ENCODE peak calls at places on chromosomes 12 and 14, in ten cellular contexts. One of them, this sample, is unnamed.
A peak's percentile ranks its signal among the peaks of the same experiment; 100 is the strongest.

GRCh38 chr14:95484296-95484695 is 32.2 kb downstream of the SYNE3 start:
- DNase-seq in lower leg skin: no peak
- DNase-seq in nephron progenitor cell: no peak
- DNase-seq in hepatocyte: no peak
- DNase-seq in AG09309: no peak
- DNase-seq in Panc1: no peak
- DNase-seq in WTC11: no peak
- DNase-seq in type B pancreatic cell: no peak
- DNase-seq in foreskin fibroblast: no peak
- DNase-seq in lower lobe of right lung: no peak
- DNase-seq in this sample: no peak

GRCh38 chr12:112022241-112023016 is 9.2 kb downstream of the ERP29 start:
- DNase-seq in lower lobe of right lung: no peak
- DNase-seq in AG09309: no peak
- DNase-seq in Panc1: no peak
- DNase-seq in WTC11: no peak
- DNase-seq in hepatocyte: no peak
- DNase-seq in lower leg skin: no peak
- DNase-seq in type B pancreatic cell: no peak
- DNase-seq in nephron progenitor cell: no peak
- DNase-seq in foreskin fibroblast: no peak
- DNase-seq in this sample: no peak

GRCh38 chr12:121718653-121719239 is 6.2 kb downstream of the TMEM120B start:
- DNase-seq in foreskin fibroblast: no peak
- DNase-seq in WTC11: no peak
- DNase-seq in type B pancreatic cell: no peak
- DNase-seq in lower leg skin: no peak
- DNase-seq in hepatocyte: no peak
- DNase-seq in lower lobe of right lung: no peak
- DNase-seq in Panc1: no peak
- DNase-seq in AG09309: no peak
- DNase-seq in nephron progenitor cell: no peak
- DNase-seq in this sample: peak; percentile 24

GRCh38 chr14:91685600-91685999 is 46.3 kb downstream of the CATSPERB start:
- DNase-seq in WTC11: no peak
- DNase-seq in type B pancreatic cell: no peak
- DNase-seq in AG09309: no peak
- DNase-seq in Panc1: no peak
- DNase-seq in hepatocyte: no peak
- DNase-seq in nephron progenitor cell: no peak
- DNase-seq in foreskin fibroblast: no peak
- DNase-seq in lower leg skin: no peak
- DNase-seq in lower lobe of right lung: no peak
- DNase-seq in this sample: no peak

GRCh38 chr14:75793806-75794205 is 132.8 kb downstream of the TTLL5 start:
- DNase-seq in hepatocyte: peak; percentile 20
- DNase-seq in type B pancreatic cell: no peak
- DNase-seq in WTC11: no peak
- DNase-seq in lower lobe of right lung: no peak
- DNase-seq in foreskin fibroblast: no peak
- DNase-seq in AG09309: peak; percentile 10
- DNase-seq in nephron progenitor cell: no peak
- DNase-seq in lower leg skin: no peak
- DNase-seq in Panc1: no peak
- DNase-seq in this sample: no peak

GRCh38 chr12:115213538-115213961 is 529.6 kb upstream of the TBX3 start:
- DNase-seq in lower lobe of right lung: no peak
- DNase-seq in type B pancreatic cell: no peak
- DNase-seq in lower leg skin: no peak
- DNase-seq in Panc1: no peak
- DNase-seq in foreskin fibroblast: no peak
- DNase-seq in WTC11: peak; percentile 18
- DNase-seq in AG09309: no peak
- DNase-seq in hepatocyte: no peak
- DNase-seq in nephron progenitor cell: peak; percentile 20
- DNase-seq in this sample: no peak

GRCh38 chr12:47636908-47637780 is 68.7 kb downstream of the RPAP3 start:
- DNase-seq in hepatocyte: peak; percentile 13
- DNase-seq in lower leg skin: no peak
- DNase-seq in nephron progenitor cell: peak; percentile 14
- DNase-seq in Panc1: no peak
- DNase-seq in WTC11: peak; percentile 85
- DNase-seq in AG09309: no peak
- DNase-seq in lower lobe of right lung: peak; percentile 79
- DNase-seq in foreskin fibroblast: no peak
- DNase-seq in type B pancreatic cell: no peak
- DNase-seq in this sample: peak; percentile 76

GRCh38 chr12:12776261-12776660 is 9.2 kb upstream of the APOLD1 start:
- DNase-seq in lower lobe of right lung: no peak
- DNase-seq in lower leg skin: no peak
- DNase-seq in hepatocyte: peak; percentile 62
- DNase-seq in WTC11: no peak
- DNase-seq in type B pancreatic cell: no peak
- DNase-seq in nephron progenitor cell: no peak
- DNase-seq in AG09309: no peak
- DNase-seq in Panc1: no peak
- DNase-seq in foreskin fibroblast: no peak
- DNase-seq in this sample: no peak

GRCh38 chr14:75549169-75549568 is 26.9 kb downstream of the BATF start:
- DNase-seq in type B pancreatic cell: no peak
- DNase-seq in nephron progenitor cell: no peak
- DNase-seq in foreskin fibroblast: no peak
- DNase-seq in WTC11: no peak
- DNase-seq in lower lobe of right lung: no peak
- DNase-seq in hepatocyte: no peak
- DNase-seq in AG09309: no peak
- DNase-seq in lower leg skin: no peak
- DNase-seq in Panc1: no peak
- DNase-seq in this sample: no peak

GRCh38 chr14:101821528-101821927 is 60.0 kb downstream of the PPP2R5C start:
- DNase-seq in nephron progenitor cell: no peak
- DNase-seq in type B pancreatic cell: no peak
- DNase-seq in WTC11: no peak
- DNase-seq in lower leg skin: no peak
- DNase-seq in Panc1: no peak
- DNase-seq in foreskin fibroblast: no peak
- DNase-seq in AG09309: no peak
- DNase-seq in hepatocyte: no peak
- DNase-seq in lower lobe of right lung: no peak
- DNase-seq in this sample: no peak

GRCh38 chr12:9951026-9951652 is 19.0 kb upstream of the CLEC2A start:
- DNase-seq in nephron progenitor cell: no peak
- DNase-seq in lower lobe of right lung: no peak
- DNase-seq in Panc1: no peak
- DNase-seq in AG09309: no peak
- DNase-seq in hepatocyte: no peak
- DNase-seq in WTC11: no peak
- DNase-seq in type B pancreatic cell: no peak
- DNase-seq in lower leg skin: no peak
- DNase-seq in foreskin fibroblast: no peak
- DNase-seq in this sample: no peak

GRCh38 chr12:904010-904414 is 45.5 kb downstream of the RAD52 start:
- DNase-seq in lower leg skin: no peak
- DNase-seq in Panc1: no peak
- DNase-seq in AG09309: no peak
- DNase-seq in nephron progenitor cell: no peak
- DNase-seq in WTC11: no peak
- DNase-seq in lower lobe of right lung: no peak
- DNase-seq in hepatocyte: no peak
- DNase-seq in foreskin fibroblast: no peak
- DNase-seq in type B pancreatic cell: no peak
- DNase-seq in this sample: peak; percentile 83

GRCh38 chr14:37592288-37593274 is 2.5 kb downstream of the FOXA1 start:
- DNase-seq in type B pancreatic cell: no peak
- DNase-seq in lower lobe of right lung: no peak
- DNase-seq in lower leg skin: no peak
- DNase-seq in AG09309: no peak
- DNase-seq in WTC11: peak; percentile 25
- DNase-seq in Panc1: no peak
- DNase-seq in foreskin fibroblast: no peak
- DNase-seq in hepatocyte: peak; percentile 53
- DNase-seq in nephron progenitor cell: peak; percentile 40
- DNase-seq in this sample: no peak

GRCh38 chr14:37593496-37594237 is 1.4 kb downstream of the FOXA1 start:
- DNase-seq in nephron progenitor cell: no peak
- DNase-seq in WTC11: no peak
- DNase-seq in type B pancreatic cell: no peak
- DNase-seq in Panc1: no peak
- DNase-seq in lower lobe of right lung: no peak
- DNase-seq in lower leg skin: no peak
- DNase-seq in foreskin fibroblast: no peak
- DNase-seq in AG09309: no peak
- DNase-seq in hepatocyte: no peak
- DNase-seq in this sample: no peak

GRCh38 chr14:37595809-37596595 is 573 bp downstream of the TTC6 start:
- DNase-seq in nephron progenitor cell: peak; percentile 41
- DNase-seq in Panc1: no peak
- DNase-seq in lower lobe of right lung: peak; percentile 86
- DNase-seq in hepatocyte: peak; percentile 93
- DNase-seq in AG09309: no peak
- DNase-seq in type B pancreatic cell: no peak
- DNase-seq in WTC11: peak; percentile 65
- DNase-seq in lower leg skin: no peak
- DNase-seq in foreskin fibroblast: no peak
- DNase-seq in this sample: no peak

GRCh38 chr14:37594916-37595808 is at the start of the genes FOXA1 and TTC6:
- DNase-seq in type B pancreatic cell: no peak
- DNase-seq in Panc1: no peak
- DNase-seq in AG09309: no peak
- DNase-seq in foreskin fibroblast: no peak
- DNase-seq in lower lobe of right lung: peak; percentile 79
- DNase-seq in WTC11: peak; percentile 64
- DNase-seq in lower leg skin: no peak
- DNase-seq in hepatocyte: peak; percentile 80
- DNase-seq in nephron progenitor cell: peak; percentile 63
- DNase-seq in this sample: peak; percentile 66

GRCh38 chr14:37594238-37594915 is 672 bp downstream of the FOXA1 start:
- DNase-seq in nephron progenitor cell: peak; percentile 77
- DNase-seq in Panc1: peak; percentile 32
- DNase-seq in type B pancreatic cell: no peak
- DNase-seq in hepatocyte: peak; percentile 90
- DNase-seq in foreskin fibroblast: peak; percentile 48
- DNase-seq in WTC11: peak; percentile 77
- DNase-seq in lower leg skin: no peak
- DNase-seq in AG09309: peak; percentile 34
- DNase-seq in lower lobe of right lung: peak; percentile 76
- DNase-seq in this sample: peak; percentile 91
- TF ChIP-seq CTCF in nephron progenitor cell: peak; percentile 74
- TF ChIP-seq CTCF in Panc1: peak; percentile 85
- TF ChIP-seq CTCF in type B pancreatic cell: peak; percentile 95
- TF ChIP-seq CTCF in hepatocyte: peak; percentile 83
- TF ChIP-seq CTCF in foreskin fibroblast: peak; percentile 87
- TF ChIP-seq CTCF in WTC11: peak; percentile 83
- TF ChIP-seq CTCF in lower leg skin: no peak
- TF ChIP-seq CTCF in AG09309: peak; percentile 79
- TF ChIP-seq CTCF in lower lobe of right lung: peak; percentile 68
- TF ChIP-seq CTCF in this sample: peak; percentile 91

DNA sequence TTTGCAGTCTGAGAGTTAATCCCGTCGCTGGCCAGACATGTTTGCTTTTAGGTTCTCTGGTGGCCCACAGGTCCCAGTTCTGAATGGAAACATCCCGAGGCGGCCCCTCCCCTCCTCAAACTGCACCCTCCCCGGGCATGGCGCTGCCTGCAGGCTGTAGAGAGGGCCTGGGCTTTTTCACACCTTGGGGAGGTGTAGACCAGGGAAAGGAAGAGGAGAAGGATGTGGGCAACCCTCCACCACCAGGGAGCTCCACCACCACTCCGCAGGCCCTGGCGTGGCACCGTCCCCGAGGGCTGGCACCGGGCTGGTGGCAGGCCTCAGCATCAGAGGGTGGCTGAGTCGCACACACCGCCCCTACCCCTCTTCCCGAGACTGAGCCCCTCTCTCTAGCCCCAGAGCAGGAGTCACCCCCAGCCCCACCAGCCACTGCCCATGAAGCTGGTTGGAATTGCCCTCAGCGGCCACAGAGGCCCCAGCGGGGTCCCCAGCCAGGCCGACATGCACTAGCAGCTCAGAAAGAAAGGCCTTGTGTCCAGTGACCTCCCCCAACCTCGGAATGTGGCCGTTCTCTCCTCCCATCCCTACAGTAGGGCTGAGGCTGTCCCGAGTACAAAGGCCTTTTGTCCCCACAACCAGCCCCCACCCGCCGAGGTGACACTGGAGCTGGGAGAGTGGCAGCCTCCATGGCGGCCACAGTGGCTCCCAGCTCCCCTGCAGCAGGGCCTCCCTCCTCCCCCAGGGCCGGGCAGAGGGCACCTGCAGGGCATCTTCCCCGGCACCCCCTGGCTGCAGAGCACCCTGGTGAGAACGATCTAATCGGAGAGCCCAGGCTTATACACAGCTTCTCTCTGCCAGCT is 23.5 kb upstream of the INF2 start:
- DNase-seq in foreskin fibroblast: no peak
- DNase-seq in WTC11: no peak
- DNase-seq in Panc1: no peak
- DNase-seq in nephron progenitor cell: peak; percentile 62
- DNase-seq in lower leg skin: no peak
- DNase-seq in type B pancreatic cell: no peak
- DNase-seq in AG09309: no peak
- DNase-seq in hepatocyte: peak; percentile 54
- DNase-seq in lower lobe of right lung: no peak
- DNase-seq in this sample: no peak
- TF ChIP-seq CTCF in foreskin fibroblast: peak; percentile 10
- TF ChIP-seq CTCF in WTC11: no peak
- TF ChIP-seq CTCF in Panc1: peak; percentile 72
- TF ChIP-seq CTCF in nephron progenitor cell: no peak
- TF ChIP-seq CTCF in lower leg skin: no peak
- TF ChIP-seq CTCF in type B pancreatic cell: peak; percentile 56
- TF ChIP-seq CTCF in AG09309: no peak
- TF ChIP-seq CTCF in hepatocyte: peak; percentile 30
- TF ChIP-seq CTCF in lower lobe of right lung: peak; percentile 47
- TF ChIP-seq CTCF in this sample: peak; percentile 47

GRCh38 chr12:22431693-22432251 is 97.3 kb upstream of the ST8SIA1 start:
- DNase-seq in foreskin fibroblast: no peak
- DNase-seq in WTC11: no peak
- DNase-seq in type B pancreatic cell: no peak
- DNase-seq in Panc1: no peak
- DNase-seq in hepatocyte: no peak
- DNase-seq in lower leg skin: no peak
- DNase-seq in nephron progenitor cell: no peak
- DNase-seq in lower lobe of right lung: no peak
- DNase-seq in AG09309: no peak
- DNase-seq in this sample: no peak
- TF ChIP-seq CTCF in foreskin fibroblast: no peak
- TF ChIP-seq CTCF in WTC11: no peak
- TF ChIP-seq CTCF in type B pancreatic cell: no peak
- TF ChIP-seq CTCF in Panc1: no peak
- TF ChIP-seq CTCF in hepatocyte: no peak
- TF ChIP-seq CTCF in lower leg skin: no peak
- TF ChIP-seq CTCF in nephron progenitor cell: no peak
- TF ChIP-seq CTCF in lower lobe of right lung: no peak
- TF ChIP-seq CTCF in AG09309: no peak
- TF ChIP-seq CTCF in this sample: no peak

DNA sequence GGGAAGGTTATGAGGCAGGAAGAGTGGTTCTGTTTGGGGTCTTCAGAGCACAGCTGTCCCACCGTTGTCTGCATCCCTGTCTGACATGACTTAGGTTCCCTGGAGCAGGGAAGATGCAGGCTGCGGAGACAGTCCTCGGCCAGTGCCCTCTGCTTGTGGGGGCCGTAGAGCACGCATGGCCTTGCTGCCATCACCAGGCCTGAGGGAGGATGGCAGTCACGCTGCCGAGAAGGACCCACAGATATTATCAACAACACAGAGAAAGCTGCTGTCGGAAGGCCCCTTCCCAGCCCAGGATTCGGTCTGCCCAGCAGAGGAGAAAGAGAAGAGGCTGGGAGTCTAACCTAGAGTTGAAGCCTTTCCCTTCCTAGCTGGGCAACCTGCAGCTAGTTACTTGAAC is 35.0 kb downstream of the ERH start:
- DNase-seq in nephron progenitor cell: peak; percentile 51
- DNase-seq in lower lobe of right lung: no peak
- DNase-seq in hepatocyte: peak; percentile 30
- DNase-seq in lower leg skin: no peak
- DNase-seq in AG09309: no peak
- DNase-seq in Panc1: no peak
- DNase-seq in WTC11: peak; percentile 63
- DNase-seq in type B pancreatic cell: no peak
- DNase-seq in foreskin fibroblast: peak; percentile 59
- DNase-seq in this sample: no peak
- TF ChIP-seq CTCF in nephron progenitor cell: peak; percentile 45
- TF ChIP-seq CTCF in lower lobe of right lung: peak; percentile 32
- TF ChIP-seq CTCF in hepatocyte: peak; percentile 37
- TF ChIP-seq CTCF in lower leg skin: no peak
- TF ChIP-seq CTCF in AG09309: peak; percentile 82
- TF ChIP-seq CTCF in Panc1: no peak
- TF ChIP-seq CTCF in WTC11: no peak
- TF ChIP-seq CTCF in type B pancreatic cell: peak; percentile 59
- TF ChIP-seq CTCF in foreskin fibroblast: peak; percentile 58
- TF ChIP-seq CTCF in this sample: no peak